ENCODE peak calls at places on chromosome 4, in ten cellular contexts. M is activated naive CD4-positive, alpha-beta T cell treated with anti-CD3 and anti-CD28 coated beads, Interleukin-2, amount 10 ng/mL, durations not matched to agents 7 days and 5 days; G is activated CD4-positive, alpha-beta memory T cell treated with anti-CD3 and anti-CD28 coated beads for 36 hours; R is mesothelial cell of epicardium; P is stomach; B is iPS DF 6.9; X is retinal pigment epithelial cell; U is left cardiac atrium; Y is NCI-H146; V is left ventricle myocardium inferior. D is an unnamed sample.
A peak's percentile ranks its signal among the peaks of the same experiment; 100 is the strongest.

GRCh38 chr4:14059006-14059405 is 431.5 kb upstream of the BOD1L1 start:
- DNase-seq in M (no peak), G (no peak), R (no peak), P (no peak), B (no peak), X (no peak), U (no peak), Y (no peak), V (no peak), D (no peak)

GRCh38 chr4:8645753-8646124 is 53.2 kb downstream of the CPZ start:
- DNase-seq in M (no peak), G (no peak), R (peak; percentile 8), P (peak; percentile 11), B (no peak), X (no peak), U (no peak), Y (no peak), V (no peak), D (peak; percentile 80)

GRCh38 chr4:122847931-122848330 is 21.3 kb downstream of the FGF2 start:
- DNase-seq in M (no peak), G (no peak), R (no peak), P (no peak), B (no peak), X (no peak), U (no peak), Y (no peak), V (no peak), D (no peak)

GRCh38 chr4:97507587-97508245 is 635.6 kb downstream of the STPG2 start:
- DNase-seq in M (no peak), G (no peak), R (no peak), P (no peak), B (no peak), X (no peak), U (no peak), Y (no peak), V (no peak), D (no peak)

GRCh38 chr4:101693842-101694398 is 96.6 kb upstream of the BANK1 start:
- DNase-seq in M (no peak), G (no peak), R (no peak), P (no peak), B (no peak), X (no peak), U (no peak), Y (peak; percentile 89), V (no peak), D (no peak)

GRCh38 chr4:15963001-15963451 is at the start of gene FGFBP2:
- DNase-seq in M (peak; percentile 74), G (peak; percentile 71), R (no peak), P (peak; percentile 51), B (no peak), X (no peak), U (peak; percentile 29), Y (peak; percentile 56), V (peak; percentile 39), D (no peak)

GRCh38 chr4:45662996-45663395 is 460.9 kb downstream of the GABRG1 start:
- DNase-seq in M (no peak), G (no peak), R (peak; percentile 34), P (peak; percentile 76), B (no peak), X (peak; percentile 96), U (peak; percentile 45), Y (no peak), V (peak; percentile 48), D (no peak)

GRCh38 chr4:98341309-98341708 is 80.1 kb downstream of the RAP1GDS1 start:
- DNase-seq in M (no peak), G (no peak), R (no peak), P (no peak), B (no peak), X (peak; percentile 39), U (no peak), Y (no peak), V (no peak), D (no peak)

GRCh38 chr4:100118213-100118612 is 72.1 kb downstream of the DDIT4L start:
- DNase-seq in M (no peak), G (no peak), R (no peak), P (no peak), B (no peak), X (no peak), U (no peak), Y (no peak), V (no peak), D (no peak)

GRCh38 chr4:48375651-48376291 is 34.4 kb downstream of the SLAIN2 start:
- DNase-seq in M (no peak), G (no peak), R (no peak), P (peak; percentile 31), B (no peak), X (no peak), U (no peak), Y (no peak), V (no peak), D (no peak)

GRCh38 chr4:153245775-153246174 is 41.5 kb downstream of the TRIM2 start:
- DNase-seq in M (no peak), G (no peak), R (no peak), P (no peak), B (no peak), X (no peak), U (no peak), Y (no peak), V (no peak), D (no peak)

GRCh38 chr4:107363137-107363536 is 327.0 kb upstream of the DKK2 start:
- DNase-seq in M (no peak), G (no peak), R (no peak), P (no peak), B (no peak), X (no peak), U (no peak), Y (no peak), V (no peak), D (no peak)

GRCh38 chr4:153748378-153748777 is 11.4 kb downstream of the RNF175 start:
- DNase-seq in M (no peak), G (no peak), R (no peak), P (no peak), B (no peak), X (peak; percentile 22), U (peak; percentile 52), Y (no peak), V (no peak), D (peak; percentile 77)

GRCh38 chr4:128565565-128566186 is 243.8 kb upstream of the JADE1 start:
- DNase-seq in M (peak; percentile 27), G (peak; percentile 42), R (no peak), P (peak; percentile 74), B (peak; percentile 77), X (no peak), U (peak; percentile 48), Y (peak; percentile 0), V (peak; percentile 47), D (no peak)

GRCh38 chr4:108793413-108793812 is 30.6 kb upstream of the ETNPPL start:
- DNase-seq in M (no peak), G (no peak), R (no peak), P (no peak), B (no peak), X (no peak), U (no peak), Y (no peak), V (no peak), D (no peak)

D was measured in osteocyte.